ENCODE peak calls at places on chromosome 1, in four cellular contexts. One of them, this sample, is unnamed.

GRCh38 chr1:81225769-81226602 is 574.7 kb upstream of the ADGRL2 start:
- DNase-seq in A549: no peak
- DNase-seq in heart left ventricle: no peak
- DNase-seq in fibroblast of lung: no peak
- DNase-seq in this sample: no peak

GRCh38 chr1:117860906-117861610 is 68.4 kb downstream of the GDAP2 start:
- DNase-seq in A549: no peak
- DNase-seq in heart left ventricle: no peak
- DNase-seq in fibroblast of lung: peak
- DNase-seq in this sample: no peak

GRCh38 chr1:172976222-172977041 is 74.3 kb downstream of the TNFSF18 start:
- DNase-seq in A549: peak
- DNase-seq in heart left ventricle: no peak
- DNase-seq in fibroblast of lung: peak
- DNase-seq in this sample: peak

GRCh38 chr1:211331011-211331709 is 4.5 kb downstream of the TRAF5 start:
- DNase-seq in A549: no peak
- DNase-seq in heart left ventricle: no peak
- DNase-seq in fibroblast of lung: peak
- DNase-seq in this sample: no peak

GRCh38 chr1:216210081-216210480 is 213.2 kb downstream of the USH2A start:
- DNase-seq in A549: no peak
- DNase-seq in heart left ventricle: no peak
- DNase-seq in fibroblast of lung: peak
- DNase-seq in this sample: no peak

GRCh38 chr1:62687421-62687902 is 724 bp downstream of the DOCK7 start:
- DNase-seq in A549: peak
- DNase-seq in heart left ventricle: peak
- DNase-seq in fibroblast of lung: peak
- DNase-seq in this sample: no peak

GRCh38 chr1:3423896-3424610 is 30.4 kb upstream of the ARHGEF16 start:
- DNase-seq in A549: no peak
- DNase-seq in heart left ventricle: no peak
- DNase-seq in fibroblast of lung: no peak
- DNase-seq in this sample: no peak

GRCh38 chr1:114854693-114855320 is at the start of gene SYCP1:
- DNase-seq in A549: no peak
- DNase-seq in heart left ventricle: no peak
- DNase-seq in fibroblast of lung: no peak
- DNase-seq in this sample: no peak

GRCh38 chr1:224430511-224431113 is 4.0 kb downstream of the WDR26 start:
- DNase-seq in A549: peak
- DNase-seq in heart left ventricle: no peak
- DNase-seq in fibroblast of lung: peak
- DNase-seq in this sample: no peak

GRCh38 chr1:50251592-50252165 is 143.0 kb downstream of the ELAVL4 start:
- DNase-seq in A549: no peak
- DNase-seq in heart left ventricle: no peak
- DNase-seq in fibroblast of lung: no peak
- DNase-seq in this sample: no peak

GRCh38 chr1:162873671-162874666 is 13.0 kb upstream of the CCDC190 start:
- DNase-seq in A549: no peak
- DNase-seq in heart left ventricle: no peak
- DNase-seq in fibroblast of lung: peak
- DNase-seq in this sample: no peak

GRCh38 chr1:60504206-60504868 is 430.8 kb upstream of the C1orf87 start:
- DNase-seq in A549: no peak
- DNase-seq in heart left ventricle: no peak
- DNase-seq in fibroblast of lung: no peak
- DNase-seq in this sample: no peak

GRCh38 chr1:100538935-100539835 is 1.2 kb downstream of the GPR88 start:
- DNase-seq in A549: no peak
- DNase-seq in heart left ventricle: no peak
- DNase-seq in fibroblast of lung: peak
- DNase-seq in this sample: no peak
- TF ChIP-seq CTCF in A549: no peak
- TF ChIP-seq CTCF in heart left ventricle: peak
- TF ChIP-seq CTCF in fibroblast of lung: peak
- TF ChIP-seq CTCF in this sample: no peak

GRCh38 chr1:178121883-178122282 is 28.0 kb downstream of the RASAL2 start:
- DNase-seq in A549: no peak
- DNase-seq in heart left ventricle: no peak
- DNase-seq in fibroblast of lung: peak
- DNase-seq in this sample: no peak
- H3K4me3 ChIP-seq in A549: no peak
- H3K4me3 ChIP-seq in heart left ventricle: no peak
- H3K4me3 ChIP-seq in fibroblast of lung: no peak
- H3K4me3 ChIP-seq in this sample: no peak

GRCh38 chr1:88647749-88648415 is 36.2 kb upstream of the PKN2 start:
- DNase-seq in A549: no peak
- DNase-seq in heart left ventricle: no peak
- DNase-seq in fibroblast of lung: no peak
- DNase-seq in this sample: no peak

GRCh38 chr1:88646852-88647645 is 37.0 kb upstream of the PKN2 start:
- DNase-seq in A549: no peak
- DNase-seq in heart left ventricle: no peak
- DNase-seq in fibroblast of lung: no peak
- DNase-seq in this sample: no peak

GRCh38 chr1:88650676-88651418 is 33.2 kb upstream of the PKN2 start:
- DNase-seq in A549: no peak
- DNase-seq in heart left ventricle: no peak
- DNase-seq in fibroblast of lung: no peak
- DNase-seq in this sample: no peak

GRCh38 chr1:88649932-88650331 is 34.1 kb upstream of the PKN2 start:
- DNase-seq in A549: no peak
- DNase-seq in heart left ventricle: no peak
- DNase-seq in fibroblast of lung: no peak
- DNase-seq in this sample: no peak

GRCh38 chr1:88648706-88649105 is 35.4 kb upstream of the PKN2 start:
- DNase-seq in A549: no peak
- DNase-seq in heart left ventricle: no peak
- DNase-seq in fibroblast of lung: no peak
- DNase-seq in this sample: no peak
- TF ChIP-seq CTCF in A549: no peak
- TF ChIP-seq CTCF in heart left ventricle: no peak
- TF ChIP-seq CTCF in fibroblast of lung: no peak
- TF ChIP-seq CTCF in this sample: no peak

DNA sequence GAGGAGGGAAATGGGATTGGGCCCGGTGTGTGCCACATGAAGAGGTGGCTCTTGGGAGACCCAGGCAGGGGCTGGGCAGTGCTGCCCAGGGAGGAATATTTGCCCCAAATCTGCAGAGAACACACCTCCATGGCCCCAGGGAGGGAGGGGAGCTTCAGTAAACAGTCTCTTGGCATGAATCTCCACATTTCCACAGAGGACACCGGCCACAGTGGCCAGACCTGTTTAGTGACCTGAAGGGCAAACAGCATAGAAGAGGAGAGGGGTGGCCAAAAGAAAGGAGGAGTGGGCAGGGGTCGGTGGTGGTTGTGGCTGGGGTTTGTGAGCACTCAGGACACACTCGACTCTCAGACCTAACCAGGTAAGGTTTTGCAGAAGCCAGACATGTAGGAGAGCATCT is 54.0 kb upstream of the IFFO2 start:
- DNase-seq in A549: no peak
- DNase-seq in heart left ventricle: no peak
- DNase-seq in fibroblast of lung: no peak
- DNase-seq in this sample: no peak
- H3K4me3 ChIP-seq in A549: peak
- H3K4me3 ChIP-seq in heart left ventricle: no peak
- H3K4me3 ChIP-seq in fibroblast of lung: no peak
- H3K4me3 ChIP-seq in this sample: no peak

This sample was measured in epithelial cell of proximal tubule.